ENCODE peak calls at places on chromosomes 1 and 21, in four cellular contexts. Z, D, T and P are unnamed samples.

GRCh38 chr1:24321712-24322635 is 2.8 kb downstream of the GRHL3 start:
- DNase-seq in Z (peak; percentile 87), D (peak; percentile 97), T (peak; percentile 81), P (peak; percentile 88)

GRCh38 chr21:43195131-43196021 is 26.6 kb downstream of the CRYAA start:
- DNase-seq in D (no peak), T (no peak), Z (no peak), P (no peak)

GRCh38 chr1:152148051-152148450 is 11.0 kb downstream of the RPTN start:
- DNase-seq in T (no peak), Z (no peak), D (no peak), P (no peak)

GRCh38 chr1:30195424-30196134 is 527.8 kb downstream of the MATN1 start:
- DNase-seq in T (no peak), D (no peak), Z (no peak), P (no peak)

GRCh38 chr1:3795453-3796214 is 664 bp downstream of the LRRC47 start:
- DNase-seq in T (peak; percentile 25), Z (no peak), D (no peak), P (no peak)

GRCh38 chr1:151457911-151458882 is 1.1 kb downstream of the POGZ start:
- DNase-seq in D (peak; percentile 87), Z (peak; percentile 65), T (peak; percentile 62), P (peak; percentile 67)

GRCh38 chr1:58657082-58657481 is 42.8 kb downstream of the MYSM1 start:
- DNase-seq in T (no peak), D (no peak), Z (no peak), P (no peak)

GRCh38 chr1:155134322-155134721 is 1.3 kb upstream of the SLC50A1 start:
- DNase-seq in T (no peak), D (no peak), Z (no peak), P (no peak)

GRCh38 chr21:46298083-46298412 is 11.9 kb downstream of the YBEY start:
- DNase-seq in T (no peak), D (no peak), Z (no peak), P (no peak)

GRCh38 chr1:63322248-63322943 is at the start of gene FOXD3:
- DNase-seq in Z (peak; percentile 48), D (peak; percentile 64), T (peak; percentile 55), P (no peak)

GRCh38 chr1:115118596-115118995 is 29.3 kb upstream of the TSPAN2 start:
- DNase-seq in D (no peak), T (no peak), Z (no peak), P (no peak)

GRCh38 chr1:5973771-5974170 is 18.5 kb downstream of the NPHP4 start:
- DNase-seq in T (no peak), D (no peak), Z (no peak), P (no peak)

GRCh38 chr1:210293191-210293607 is 35.5 kb upstream of the HHAT start:
- DNase-seq in T (no peak), D (peak; percentile 74), Z (no peak), P (no peak)

GRCh38 chr1:245873068-245873467 is 634.0 kb downstream of the SMYD3 start:
- DNase-seq in D (no peak), T (no peak), Z (no peak), P (no peak)

GRCh38 chr1:157310401-157310800 is 172.2 kb upstream of the ETV3 start:
- DNase-seq in T (no peak), Z (no peak), D (no peak), P (no peak)

GRCh38 chr1:115976062-115976899 is at the start of gene SLC22A15:
- DNase-seq in D (peak; percentile 33), T (peak; percentile 45), Z (peak; percentile 60), P (peak; percentile 20)

GRCh38 chr1:227870375-227870774 is 54.9 kb downstream of the PRSS38 start:
- DNase-seq in Z (no peak), T (no peak), D (no peak), P (no peak)

GRCh38 chr1:207861442-207862177 is 49.3 kb downstream of the CD34 start:
- DNase-seq in T (peak; percentile 47), D (peak; percentile 78), Z (peak; percentile 67), P (no peak)

GRCh38 chr1:85581138-85581801 is 709 bp downstream of the CCN1 start:
- DNase-seq in D (peak; percentile 79), Z (peak; percentile 72), T (peak; percentile 71), P (peak; percentile 89)

GRCh38 chr1:36142121-36142520 is 7.2 kb downstream of the TRAPPC3 start:
- DNase-seq in Z (no peak), D (peak; percentile 92), T (no peak), P (peak; percentile 65)

GRCh38 chr1:226884116-226884515 is 13.7 kb downstream of the PSEN2 start:
- DNase-seq in T (no peak), Z (no peak), D (no peak), P (no peak)

GRCh38 chr1:161503394-161503748 is 1.9 kb upstream of the FCGR2A start:
- DNase-seq in Z (no peak), D (no peak), T (no peak), P (no peak)

GRCh38 chr1:107139833-107140702 is 771 bp upstream of the NTNG1 start:
- DNase-seq in D (peak; percentile 86), Z (peak; percentile 62), T (peak; percentile 13), P (peak; percentile 81)

GRCh38 chr21:21751286-21751685 is 753.1 kb downstream of the NCAM2 start:
- DNase-seq in D (no peak), Z (no peak), T (no peak), P (no peak)

GRCh38 chr1:27342391-27342777 is 562 bp downstream of the SYTL1 start:
- DNase-seq in D (no peak), T (peak; percentile 43), Z (peak; percentile 74), P (no peak)

GRCh38 chr1:221138516-221138915 is 259.3 kb downstream of the HLX start:
- DNase-seq in T (no peak), D (no peak), Z (no peak), P (no peak)

GRCh38 chr1:224116131-224116530 is 2.2 kb downstream of the FBXO28 start:
- DNase-seq in D (peak; percentile 67), T (no peak), Z (no peak), P (peak; percentile 88)

GRCh38 chr1:31064685-31065309 is 720 bp downstream of the PUM1 start:
- DNase-seq in D (peak; percentile 50), T (no peak), Z (no peak), P (no peak)

GRCh38 chr1:7813677-7814373 is 29.7 kb downstream of the PER3 start:
- DNase-seq in T (no peak), D (no peak), Z (no peak), P (no peak)

GRCh38 chr1:183967914-183968313 is 69.6 kb downstream of the COLGALT2 start:
- DNase-seq in D (no peak), T (no peak), Z (no peak), P (no peak)

GRCh38 chr1:147669475-147670318 is 627 bp downstream of the ACP6 start:
- DNase-seq in D (peak; percentile 69), T (peak; percentile 55), Z (peak; percentile 64), P (peak; percentile 58)

GRCh38 chr1:3905953-3906671 is 6.0 kb upstream of the C1orf174 start:
- DNase-seq in T (no peak), D (no peak), Z (no peak), P (no peak)

GRCh38 chr1:230680300-230681025 is 33.5 kb downstream of the AGT start:
- DNase-seq in D (no peak), T (no peak), Z (no peak), P (no peak)

GRCh38 chr1:2098839-2099785 is 48.9 kb downstream of the PRKCZ start:
- DNase-seq in D (no peak), T (no peak), Z (no peak), P (no peak)

GRCh38 chr21:16370176-16370575 is 640.4 kb downstream of the USP25 start:
- DNase-seq in Z (no peak), D (no peak), T (no peak), P (no peak)

GRCh38 chr1:37481289-37482003 is 7.1 kb downstream of the ZC3H12A start:
- DNase-seq in T (peak; percentile 59), Z (peak; percentile 64), D (no peak), P (no peak)

GRCh38 chr1:221394011-221394544 is 347.8 kb downstream of the DUSP10 start:
- DNase-seq in T (no peak), Z (no peak), D (peak; percentile 98), P (peak; percentile 92)

GRCh38 chr1:53992085-53992874 is 25.7 kb downstream of the LDLRAD1 start:
- DNase-seq in T (no peak), Z (peak; percentile 9), D (peak; percentile 35), P (no peak)